ENCODE peak calls at places on chromosomes 4 and X, in five cellular contexts. J is uterus, H is upper lobe of left lung, V is K562, F is fibroblast of lung. C is an unnamed sample.

GRCh38 chr4:8105303-8106100 is 53.1 kb downstream of the ABLIM2 start:
- DNase-seq in H (no peak), V (no peak), J (no peak), F (no peak), C (no peak)

GRCh38 chrX:17580529-17581155 is 156.7 kb upstream of the SCML1 start:
- DNase-seq in J (peak; percentile 27), F (peak; percentile 90), H (no peak), V (no peak), C (no peak)

GRCh38 chr4:7767526-7767925 is 172.1 kb downstream of the AFAP1 start:
- DNase-seq in J (no peak), V (no peak), H (no peak), F (no peak), C (no peak)

GRCh38 chrX:85004255-85004654 is 578 bp downstream of the APOOL start:
- DNase-seq in J (no peak), V (no peak), H (no peak), F (peak; percentile 39), C (no peak)

GRCh38 chr4:138242830-138243149 is 641 bp upstream of the SLC7A11 start:
- DNase-seq in J (no peak), V (no peak), H (no peak), F (no peak), C (peak; percentile 6)

GRCh38 chrX:153494061-153494460 is 719 bp upstream of the BGN start:
- DNase-seq in F (peak; percentile 26), H (no peak), J (no peak), V (no peak), C (no peak)

GRCh38 chr4:118969359-118969758 is 80.7 kb downstream of the SYNPO2 start:
- DNase-seq in H (no peak), J (peak; percentile 73), V (no peak), F (peak; percentile 68), C (peak; percentile 88)

GRCh38 chr4:54659213-54660144 is 1.7 kb downstream of the KIT start:
- DNase-seq in V (no peak), J (no peak), F (peak; percentile 8), H (no peak), C (no peak)

GRCh38 chr4:144338148-144338547 is 197.6 kb upstream of the GYPA start:
- DNase-seq in V (no peak), H (no peak), F (no peak), J (no peak), C (no peak)

GRCh38 chrX:132967049-132967448 is 8.6 kb upstream of the HS6ST2 start:
- DNase-seq in H (no peak), F (no peak), V (no peak), J (no peak), C (no peak)

GRCh38 chrX:39721570-39722279 is 376.0 kb downstream of the BCOR start:
- DNase-seq in J (no peak), V (no peak), F (peak; percentile 87), H (no peak), C (no peak)

GRCh38 chr4:145934434-145935047 is 4.1 kb downstream of the ZNF827 start:
- DNase-seq in F (no peak), J (no peak), V (no peak), H (no peak), C (peak; percentile 7)

GRCh38 chr4:136750898-136751297 is 781.4 kb downstream of the PCDH18 start:
- DNase-seq in F (peak; percentile 2), H (no peak), V (no peak), J (no peak), C (no peak)

GRCh38 chrX:27679281-27679680 is 89.1 kb downstream of the DCAF8L2 start:
- DNase-seq in H (no peak), J (no peak), V (no peak), F (peak; percentile 74), C (no peak)

GRCh38 chrX:39470588-39471155 is 627.1 kb downstream of the BCOR start:
- DNase-seq in J (peak; percentile 62), F (peak; percentile 74), V (no peak), H (no peak), C (no peak)

GRCh38 chrX:10797493-10797892 is 177.1 kb upstream of the MID1 start:
- DNase-seq in J (no peak), H (no peak), F (peak; percentile 35), V (no peak), C (no peak)

GRCh38 chrX:120761810-120762209 is 113.9 kb downstream of the CT47B1 start:
- DNase-seq in H (no peak), V (no peak), F (peak; percentile 24), J (peak; percentile 16), C (no peak)

GRCh38 chr4:72843466-72843865 is 226.1 kb downstream of the COX18 start:
- DNase-seq in V (no peak), J (no peak), H (no peak), F (peak; percentile 42), C (no peak)

GRCh38 chrX:111348363-111348927 is 63.5 kb downstream of the DCX start:
- DNase-seq in V (no peak), H (no peak), F (no peak), J (no peak), C (peak; percentile 99)

GRCh38 chrX:119809185-119809666 is 17.8 kb upstream of the RPL39 start:
- DNase-seq in H (no peak), V (peak; percentile 58), J (no peak), F (peak; percentile 42), C (no peak)

GRCh38 chrX:261167-261857 is 19.9 kb upstream of the PLCXD1 start:
- DNase-seq in V (no peak), J (no peak), H (no peak), F (peak; percentile 46), C (peak; percentile 10)

GRCh38 chr4:123896446-123897071 is 500.0 kb downstream of the SPRY1 start:
- DNase-seq in F (peak; percentile 23), V (no peak), J (no peak), H (no peak), C (no peak)

GRCh38 chr4:25925486-25926201 is 11.6 kb downstream of the SMIM20 start:
- DNase-seq in F (peak; percentile 43), H (no peak), V (peak; percentile 28), J (no peak), C (peak; percentile 60)

GRCh38 chrX:107596651-107597050 is 31.7 kb upstream of the PRPS1 start:
- DNase-seq in V (no peak), H (no peak), J (no peak), F (peak; percentile 14), C (no peak)

GRCh38 chrX:71941771-71942170 is 31.1 kb downstream of the NHSL2 start:
- DNase-seq in H (no peak), V (no peak), J (peak; percentile 72), F (peak; percentile 86), C (no peak)

GRCh38 chrX:110569506-110569905 is 210.9 kb downstream of the RTL9 start:
- DNase-seq in J (no peak), V (no peak), F (peak; percentile 73), H (no peak), C (no peak)

GRCh38 chr4:87732033-87732770 is 67.2 kb upstream of the IBSP start:
- DNase-seq in H (no peak), J (no peak), V (no peak), F (peak; percentile 41), C (no peak)

GRCh38 chr4:74640111-74640903 is 154.0 kb downstream of the BTC start:
- DNase-seq in J (no peak), F (peak; percentile 91), V (no peak), H (no peak), C (peak; percentile 52)

GRCh38 chr4:14130551-14130950 is 503.0 kb upstream of the BOD1L1 start:
- DNase-seq in J (no peak), H (no peak), F (peak; percentile 27), V (no peak), C (no peak)

GRCh38 chrX:119870626-119871131 is 854 bp downstream of the RNF113A start:
- DNase-seq in H (no peak), V (peak; percentile 16), F (peak; percentile 19), J (no peak), C (peak; percentile 85)

GRCh38 chr4:120769227-120769626 is 153.3 kb downstream of the PRDM5 start:
- DNase-seq in H (no peak), J (no peak), F (peak; percentile 81), V (no peak), C (no peak)

GRCh38 chr4:89539797-89540711 is 232.5 kb upstream of the GPRIN3 start:
- DNase-seq in H (no peak), J (no peak), V (no peak), F (peak; percentile 4), C (no peak)

GRCh38 chr4:145557720-145558119 is 61.5 kb upstream of the MMAA start:
- DNase-seq in V (peak; percentile 66), J (peak; percentile 46), H (no peak), F (peak; percentile 60), C (peak; percentile 64)

GRCh38 chrX:72545990-72546389 is 26.7 kb downstream of the HDAC8 start:
- DNase-seq in V (no peak), F (peak; percentile 18), J (no peak), H (no peak), C (peak; percentile 65)

GRCh38 chr4:3207531-3208037 is 41.4 kb upstream of the MSANTD1 start:
- DNase-seq in F (no peak), J (no peak), H (no peak), V (no peak), C (no peak)

GRCh38 chr4:3204021-3204431 is 44.9 kb upstream of the MSANTD1 start:
- DNase-seq in V (no peak), F (peak; percentile 64), J (peak; percentile 74), H (no peak), C (no peak)

GRCh38 chr4:3205995-3206394 is 43.0 kb upstream of the MSANTD1 start:
- DNase-seq in F (no peak), H (peak; percentile 34), V (no peak), J (no peak), C (no peak)

GRCh38 chr4:3208826-3209225 is 40.1 kb upstream of the MSANTD1 start:
- DNase-seq in H (no peak), V (no peak), J (no peak), F (no peak), C (no peak)

DNA sequence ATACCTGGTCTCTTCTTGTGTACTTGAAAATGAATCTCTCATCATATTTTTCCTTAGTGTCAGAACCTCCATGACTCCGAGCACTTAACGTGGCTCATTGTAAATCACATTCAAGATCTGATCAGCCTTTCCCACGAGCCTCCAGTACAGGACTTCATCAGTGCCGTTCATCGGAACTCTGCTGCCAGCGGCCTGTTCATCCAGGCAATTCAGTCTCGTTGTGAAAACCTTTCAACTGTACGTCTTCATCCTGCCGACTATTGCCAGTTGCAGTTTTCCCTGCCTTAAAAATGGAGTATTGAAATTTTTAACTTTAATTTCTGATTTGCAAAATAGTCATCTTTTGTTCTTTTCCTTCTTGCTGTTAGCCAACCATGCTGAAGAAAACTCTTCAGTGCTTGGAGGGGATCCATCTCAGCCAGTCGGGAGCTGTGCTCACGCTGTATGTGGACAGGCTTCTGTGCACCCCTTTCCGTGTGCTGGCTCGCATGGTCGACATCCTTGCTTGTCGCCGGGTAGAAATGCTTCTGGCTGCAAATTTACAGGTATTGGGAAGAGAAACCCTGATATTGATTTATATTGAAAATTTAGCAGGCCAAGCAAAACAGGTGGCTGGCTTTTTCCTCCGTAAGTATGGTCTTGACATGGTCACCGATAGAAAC is 42.4 kb upstream of the MSANTD1 start:
- DNase-seq in H (no peak), F (no peak), V (no peak), J (no peak), C (no peak)
- H3K36me3 ChIP-seq in H (peaks cover 46% of the 10 kb centered on the region), F (peaks cover 6% of the 10 kb centered on the region), V (peaks cover 46% of the 10 kb centered on the region), J (no peaks in the 10 kb centered on the region), C (peaks cover 27% of the 10 kb centered on the region)

GRCh38 chr4:142091085-142091513 is 454.7 kb downstream of the IL15 start:
- DNase-seq in H (no peak), V (no peak), F (peak; percentile 99), J (no peak), C (no peak)
- H3K27ac ChIP-seq in H (peak overlapping the region; percentile 53), V (no peak overlapping the region), F (peak overlapping the region; percentile 85), J (peak overlapping the region; percentile 62), C (no peak overlapping the region)

GRCh38 chrX:1407035-1407434 is 15.1 kb upstream of the SLC25A6 start:
- DNase-seq in V (no peak), H (no peak), F (no peak), J (no peak), C (no peak)
- H3K36me3 ChIP-seq in V (peaks cover 39% of the 10 kb centered on the region), H (peaks cover 52% of the 10 kb centered on the region), F (peaks cover 28% of the 10 kb centered on the region), J (no peaks in the 10 kb centered on the region), C (peaks cover 42% of the 10 kb centered on the region)

GRCh38 chr4:82428526-82428968 is 1.7 kb downstream of the HNRNPDL start:
- DNase-seq in H (no peak), J (no peak), F (no peak), V (no peak), C (no peak)
- H3K27ac ChIP-seq in H (peak overlapping the region; percentile 96), J (peak overlapping the region; percentile 96), F (peak overlapping the region; percentile 94), V (peak overlapping the region; percentile 99), C (peak overlapping the region; percentile 98)